ENCODE peak calls at places on chromosomes 6 and 20, in six cellular contexts. One of them, this sample, is unnamed.

GRCh38 chr20:51985013-51985415 is 182.7 kb upstream of the SALL4 start:
- DNase-seq in RWPE1: peak; percentile 99
- DNase-seq in AG10803: peak; percentile 99
- DNase-seq in GM12865: no peak
- DNase-seq in GM13976: no peak
- DNase-seq in tibial nerve: no peak
- DNase-seq in this sample: no peak

GRCh38 chr20:48725589-48725991 is 102.2 kb downstream of the PREX1 start:
- DNase-seq in AG10803: no peak
- DNase-seq in RWPE1: peak; percentile 66
- DNase-seq in GM12865: peak; percentile 47
- DNase-seq in tibial nerve: no peak
- DNase-seq in GM13976: no peak
- DNase-seq in this sample: no peak

GRCh38 chr6:117531758-117532276 is 49.3 kb downstream of the DCBLD1 start:
- DNase-seq in AG10803: no peak
- DNase-seq in tibial nerve: no peak
- DNase-seq in GM12865: no peak
- DNase-seq in GM13976: no peak
- DNase-seq in RWPE1: no peak
- DNase-seq in this sample: no peak

GRCh38 chr20:14881518-14881917 is 544.1 kb upstream of the FLRT3 start:
- DNase-seq in tibial nerve: no peak
- DNase-seq in AG10803: no peak
- DNase-seq in RWPE1: no peak
- DNase-seq in GM13976: no peak
- DNase-seq in GM12865: no peak
- DNase-seq in this sample: no peak

GRCh38 chr6:31659649-31660223 is 842 bp downstream of the C6orf47 start:
- DNase-seq in GM12865: peak; percentile 44
- DNase-seq in GM13976: no peak
- DNase-seq in RWPE1: peak; percentile 38
- DNase-seq in AG10803: peak; percentile 25
- DNase-seq in tibial nerve: no peak
- DNase-seq in this sample: no peak

GRCh38 chr6:56940463-56940862 is 14.4 kb upstream of the BEND6 start:
- DNase-seq in RWPE1: no peak
- DNase-seq in tibial nerve: no peak
- DNase-seq in AG10803: no peak
- DNase-seq in GM12865: no peak
- DNase-seq in GM13976: no peak
- DNase-seq in this sample: no peak

GRCh38 chr6:99905209-99906106 is 88.6 kb downstream of the MCHR2 start:
- DNase-seq in GM12865: peak; percentile 50
- DNase-seq in GM13976: peak; percentile 31
- DNase-seq in tibial nerve: no peak
- DNase-seq in RWPE1: peak; percentile 62
- DNase-seq in AG10803: peak; percentile 67
- DNase-seq in this sample: no peak

GRCh38 chr6:125747589-125748533 is 1.6 kb upstream of the HEY2 start:
- DNase-seq in AG10803: no peak
- DNase-seq in GM12865: peak; percentile 22
- DNase-seq in tibial nerve: no peak
- DNase-seq in GM13976: peak; percentile 42
- DNase-seq in RWPE1: peak; percentile 46
- DNase-seq in this sample: no peak

GRCh38 chr6:124389127-124389526 is 573.1 kb upstream of the RNF217 start:
- DNase-seq in tibial nerve: no peak
- DNase-seq in AG10803: no peak
- DNase-seq in RWPE1: no peak
- DNase-seq in GM13976: no peak
- DNase-seq in GM12865: no peak
- DNase-seq in this sample: no peak

GRCh38 chr20:37986873-37987601 is 46.2 kb downstream of the TTI1 start:
- DNase-seq in GM13976: no peak
- DNase-seq in tibial nerve: no peak
- DNase-seq in AG10803: peak; percentile 77
- DNase-seq in RWPE1: no peak
- DNase-seq in GM12865: no peak
- DNase-seq in this sample: no peak

GRCh38 chr6:148502083-148502772 is 159.6 kb downstream of the SASH1 start:
- DNase-seq in GM13976: no peak
- DNase-seq in tibial nerve: peak; percentile 59
- DNase-seq in AG10803: peak; percentile 75
- DNase-seq in GM12865: no peak
- DNase-seq in RWPE1: no peak
- DNase-seq in this sample: no peak

GRCh38 chr6:40997256-40997957 is 41.6 kb downstream of the UNC5CL start:
- DNase-seq in AG10803: peak; percentile 55
- DNase-seq in RWPE1: peak; percentile 42
- DNase-seq in GM13976: no peak
- DNase-seq in tibial nerve: no peak
- DNase-seq in GM12865: no peak
- DNase-seq in this sample: no peak

GRCh38 chr6:125888989-125889656 is 67.4 kb upstream of the HINT3 start:
- DNase-seq in GM12865: peak; percentile 48
- DNase-seq in RWPE1: no peak
- DNase-seq in GM13976: peak; percentile 12
- DNase-seq in tibial nerve: no peak
- DNase-seq in AG10803: peak; percentile 12
- DNase-seq in this sample: no peak

GRCh38 chr6:151070666-151071065 is 169.1 kb upstream of the AKAP12 start:
- DNase-seq in RWPE1: no peak
- DNase-seq in tibial nerve: no peak
- DNase-seq in GM12865: no peak
- DNase-seq in AG10803: peak; percentile 60
- DNase-seq in GM13976: no peak
- DNase-seq in this sample: no peak

GRCh38 chr6:53894086-53894485 is 99.3 kb downstream of the LRRC1 start:
- DNase-seq in RWPE1: peak; percentile 20
- DNase-seq in GM13976: no peak
- DNase-seq in GM12865: peak; percentile 64
- DNase-seq in AG10803: peak; percentile 51
- DNase-seq in tibial nerve: no peak
- DNase-seq in this sample: no peak

GRCh38 chr6:80181352-80182081 is 75.0 kb downstream of the BCKDHB start:
- DNase-seq in AG10803: no peak
- DNase-seq in GM13976: no peak
- DNase-seq in GM12865: peak; percentile 26
- DNase-seq in tibial nerve: no peak
- DNase-seq in RWPE1: no peak
- DNase-seq in this sample: no peak

GRCh38 chr6:165684333-165684732 is 21.3 kb upstream of the PDE10A start:
- DNase-seq in tibial nerve: no peak
- DNase-seq in GM12865: no peak
- DNase-seq in RWPE1: no peak
- DNase-seq in GM13976: no peak
- DNase-seq in AG10803: no peak
- DNase-seq in this sample: no peak

GRCh38 chr6:151060096-151060741 is 179.5 kb upstream of the AKAP12 start:
- DNase-seq in AG10803: peak; percentile 88
- DNase-seq in GM12865: no peak
- DNase-seq in RWPE1: peak; percentile 88
- DNase-seq in tibial nerve: no peak
- DNase-seq in GM13976: no peak
- DNase-seq in this sample: no peak

GRCh38 chr20:35237486-35237885 is 11.0 kb downstream of the MMP24 start:
- DNase-seq in GM13976: no peak
- DNase-seq in RWPE1: no peak
- DNase-seq in AG10803: peak; percentile 76
- DNase-seq in tibial nerve: no peak
- DNase-seq in GM12865: no peak
- DNase-seq in this sample: no peak

GRCh38 chr6:170066679-170067078 is 224.2 kb downstream of the DLL1 start:
- DNase-seq in GM12865: no peak
- DNase-seq in tibial nerve: no peak
- DNase-seq in GM13976: no peak
- DNase-seq in RWPE1: no peak
- DNase-seq in AG10803: no peak
- DNase-seq in this sample: no peak

GRCh38 chr20:4946585-4947378 is 54.5 kb downstream of the SLC23A2 start:
- DNase-seq in AG10803: peak; percentile 27
- DNase-seq in GM13976: peak; percentile 58
- DNase-seq in GM12865: peak; percentile 67
- DNase-seq in tibial nerve: no peak
- DNase-seq in RWPE1: no peak
- DNase-seq in this sample: no peak

GRCh38 chr6:23478324-23478723 is 647.7 kb upstream of the NRSN1 start:
- DNase-seq in GM13976: no peak
- DNase-seq in RWPE1: no peak
- DNase-seq in tibial nerve: no peak
- DNase-seq in AG10803: no peak
- DNase-seq in GM12865: no peak
- DNase-seq in this sample: no peak

GRCh38 chr6:155033021-155033801 is 38.1 kb downstream of the TIAM2 start:
- DNase-seq in GM12865: no peak
- DNase-seq in RWPE1: no peak
- DNase-seq in GM13976: no peak
- DNase-seq in AG10803: peak; percentile 24
- DNase-seq in tibial nerve: no peak
- DNase-seq in this sample: no peak

DNA sequence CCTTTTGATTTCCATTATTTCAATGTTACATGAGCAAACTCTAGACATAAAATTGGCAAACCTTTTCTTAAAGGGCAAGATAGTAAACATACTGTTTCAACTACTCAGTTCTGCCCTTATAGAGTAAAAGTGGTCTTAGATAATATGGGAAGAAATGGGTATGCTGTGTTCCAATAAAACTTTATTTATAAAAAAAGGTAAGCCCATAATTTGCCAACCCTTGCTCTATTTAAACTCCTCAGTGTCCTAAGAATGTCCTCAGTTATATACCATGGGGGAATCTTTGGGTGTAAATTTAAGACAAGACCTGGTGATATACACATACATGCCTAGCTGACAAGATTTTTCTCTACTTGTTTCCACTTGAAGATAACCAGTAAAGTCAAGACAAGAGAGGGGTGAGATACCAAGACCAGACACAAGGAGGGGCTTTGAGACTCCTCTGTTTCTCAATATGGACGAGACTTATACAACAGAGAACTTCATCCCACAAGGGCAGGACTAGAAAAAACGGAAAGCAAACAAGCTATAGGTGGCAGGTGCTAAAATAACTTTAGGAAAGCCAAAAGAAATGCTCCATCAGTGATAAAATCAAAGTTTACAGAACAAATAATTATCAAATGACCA is 10.5 kb downstream of the SNX3 start:
- DNase-seq in RWPE1: no peak
- DNase-seq in GM12865: peak; percentile 48
- DNase-seq in AG10803: no peak
- DNase-seq in tibial nerve: no peak
- DNase-seq in GM13976: no peak
- DNase-seq in this sample: no peak
- TF ChIP-seq CTCF in RWPE1: no peak
- TF ChIP-seq CTCF in GM12865: peak; percentile 31
- TF ChIP-seq CTCF in AG10803: peak; percentile 16
- TF ChIP-seq CTCF in tibial nerve: no peak
- TF ChIP-seq CTCF in GM13976: no peak
- TF ChIP-seq CTCF in this sample: no peak

DNA sequence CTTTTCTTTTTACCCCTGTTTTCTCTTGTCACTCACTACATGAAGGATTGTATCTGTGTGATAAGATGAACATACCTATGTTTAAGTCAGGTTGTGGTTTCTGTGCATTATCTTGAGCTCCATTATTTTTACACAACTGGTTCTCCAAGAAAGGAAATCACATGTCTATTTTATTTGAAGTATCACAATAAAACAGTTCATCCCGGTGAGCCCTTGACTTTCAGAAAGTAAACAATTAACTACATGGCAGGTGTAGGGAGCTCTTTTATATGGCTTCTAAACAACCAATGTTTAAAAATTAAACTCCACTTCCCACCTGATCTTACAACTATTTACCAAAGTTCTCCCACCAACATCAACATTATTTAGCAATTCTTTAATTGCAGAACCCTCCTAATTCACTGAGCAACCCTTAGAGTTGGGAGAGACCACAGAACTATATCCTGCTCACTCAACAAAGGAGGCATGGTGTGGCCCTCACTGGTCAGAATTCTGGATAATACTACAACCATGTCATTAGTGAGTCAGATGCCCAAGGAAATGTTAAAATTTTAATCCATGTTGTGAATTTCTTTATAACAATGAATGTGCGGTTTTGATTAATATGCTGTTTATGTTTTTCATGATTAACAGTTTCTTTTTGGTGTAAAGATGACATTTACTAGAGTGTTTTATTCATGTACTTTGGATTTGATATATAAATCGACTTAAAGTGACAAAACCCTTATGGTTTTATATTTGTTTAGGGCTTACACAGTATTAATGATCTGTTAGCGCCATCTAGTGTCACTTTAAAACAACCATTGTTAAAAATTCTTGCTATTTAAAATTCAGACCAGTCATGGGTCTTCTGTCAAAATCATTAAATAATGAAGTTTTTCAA is 50.0 kb upstream of the SCGN start:
- DNase-seq in GM12865: peak; percentile 59
- DNase-seq in GM13976: peak; percentile 39
- DNase-seq in AG10803: peak; percentile 67
- DNase-seq in tibial nerve: no peak
- DNase-seq in RWPE1: peak; percentile 36
- DNase-seq in this sample: no peak
- TF ChIP-seq CTCF in GM12865: peak; percentile 36
- TF ChIP-seq CTCF in GM13976: peak; percentile 10
- TF ChIP-seq CTCF in AG10803: peak; percentile 60
- TF ChIP-seq CTCF in tibial nerve: peak; percentile 35
- TF ChIP-seq CTCF in RWPE1: peak; percentile 68
- TF ChIP-seq CTCF in this sample: peak; percentile 46

DNA sequence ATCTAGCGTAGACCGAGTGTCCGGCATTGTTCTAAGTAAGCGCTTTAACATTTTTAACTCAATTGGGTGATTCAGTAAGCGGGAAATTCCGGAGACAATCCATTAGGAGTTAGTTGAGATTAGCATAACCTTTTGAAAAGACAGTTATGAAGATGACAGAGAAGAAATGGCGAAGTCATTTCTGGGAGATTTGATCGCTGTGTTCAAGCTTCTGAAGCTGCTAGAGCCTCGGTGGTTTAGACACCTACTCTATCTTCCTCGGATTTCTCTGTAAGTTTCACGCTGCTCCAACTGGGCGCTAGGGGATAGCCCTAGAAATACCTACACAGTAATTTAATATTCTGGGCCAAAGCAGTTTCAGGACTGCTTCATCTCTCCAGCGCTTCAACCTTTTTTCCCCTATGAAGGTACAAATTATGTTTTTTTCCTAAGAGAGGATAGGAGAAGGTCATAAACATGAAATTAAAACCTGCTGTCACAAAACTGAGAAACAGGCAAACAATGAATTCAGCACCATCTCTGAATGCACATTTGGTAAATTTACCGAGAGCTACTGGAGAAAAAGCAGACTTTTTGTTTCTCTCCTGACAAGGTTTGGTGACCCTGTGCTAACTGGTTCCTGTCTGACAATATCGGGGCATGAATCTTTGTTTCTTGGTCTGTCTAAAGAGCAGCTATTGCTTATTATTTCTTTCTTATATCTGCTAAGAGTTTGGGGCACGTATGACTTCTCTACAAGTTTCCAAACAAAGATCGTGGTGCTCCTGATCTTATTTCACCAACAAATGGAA is 22.4 kb downstream of the ZNF311 start:
- DNase-seq in RWPE1: peak; percentile 53
- DNase-seq in tibial nerve: no peak
- DNase-seq in GM12865: peak; percentile 26
- DNase-seq in AG10803: peak; percentile 52
- DNase-seq in GM13976: no peak
- DNase-seq in this sample: no peak
- TF ChIP-seq CTCF in RWPE1: peak; percentile 20
- TF ChIP-seq CTCF in tibial nerve: no peak
- TF ChIP-seq CTCF in GM12865: no peak
- TF ChIP-seq CTCF in AG10803: peak; percentile 34
- TF ChIP-seq CTCF in GM13976: no peak
- TF ChIP-seq CTCF in this sample: no peak

GRCh38 chr20:33653218-33653899 is 8.8 kb upstream of the C20orf144 start:
- DNase-seq in RWPE1: peak; percentile 85
- DNase-seq in GM12865: peak; percentile 78
- DNase-seq in AG10803: peak; percentile 65
- DNase-seq in tibial nerve: no peak
- DNase-seq in GM13976: peak; percentile 83
- DNase-seq in this sample: no peak
- TF ChIP-seq CTCF in RWPE1: peak; percentile 93
- TF ChIP-seq CTCF in GM12865: peak; percentile 83
- TF ChIP-seq CTCF in AG10803: peak; percentile 94
- TF ChIP-seq CTCF in tibial nerve: peak; percentile 69
- TF ChIP-seq CTCF in GM13976: peak; percentile 67
- TF ChIP-seq CTCF in this sample: peak; percentile 71

This sample was measured in esophagus squamous epithelium.